ENCODE peak calls at places on chromosomes 11 and 22, in nine cellular contexts. One of them, this sample, is unnamed.

GRCh38 chr11:91608662-91609061 is 616.0 kb upstream of the FAT3 start:
- DNase-seq in NCI-H2081: peak; percentile 18
- DNase-seq in activated T-cell treated with anti-CD3 and anti-CD28 coated beads for 1 hour: no peak
- DNase-seq in nucleus accumbens: no peak
- DNase-seq in GM10248: no peak
- DNase-seq in skeletal muscle cell: peak; percentile 50
- DNase-seq in GDM1: no peak
- DNase-seq in Panc1: no peak
- DNase-seq in activated CD8-positive, alpha-beta memory T cell treated with anti-CD3 and anti-CD28 coated beads, Interleukin-2, amount 50 U/mL, for 4 hours: no peak
- DNase-seq in this sample: no peak

GRCh38 chr11:119525855-119526196 is 102.9 kb upstream of the THY1 start:
- DNase-seq in NCI-H2081: no peak
- DNase-seq in activated T-cell treated with anti-CD3 and anti-CD28 coated beads for 1 hour: no peak
- DNase-seq in nucleus accumbens: no peak
- DNase-seq in GM10248: no peak
- DNase-seq in skeletal muscle cell: no peak
- DNase-seq in GDM1: no peak
- DNase-seq in Panc1: no peak
- DNase-seq in activated CD8-positive, alpha-beta memory T cell treated with anti-CD3 and anti-CD28 coated beads, Interleukin-2, amount 50 U/mL, for 4 hours: no peak
- DNase-seq in this sample: no peak

GRCh38 chr11:46692450-46692849 is 8.0 kb downstream of the ARHGAP1 start:
- DNase-seq in NCI-H2081: no peak
- DNase-seq in activated T-cell treated with anti-CD3 and anti-CD28 coated beads for 1 hour: no peak
- DNase-seq in nucleus accumbens: no peak
- DNase-seq in GM10248: no peak
- DNase-seq in skeletal muscle cell: no peak
- DNase-seq in GDM1: no peak
- DNase-seq in Panc1: no peak
- DNase-seq in activated CD8-positive, alpha-beta memory T cell treated with anti-CD3 and anti-CD28 coated beads, Interleukin-2, amount 50 U/mL, for 4 hours: no peak
- DNase-seq in this sample: no peak

GRCh38 chr11:28049338-28050216 is 58.4 kb downstream of the KIF18A start:
- DNase-seq in NCI-H2081: no peak
- DNase-seq in activated T-cell treated with anti-CD3 and anti-CD28 coated beads for 1 hour: no peak
- DNase-seq in nucleus accumbens: no peak
- DNase-seq in GM10248: no peak
- DNase-seq in skeletal muscle cell: peak; percentile 36
- DNase-seq in GDM1: no peak
- DNase-seq in Panc1: peak; percentile 5
- DNase-seq in activated CD8-positive, alpha-beta memory T cell treated with anti-CD3 and anti-CD28 coated beads, Interleukin-2, amount 50 U/mL, for 4 hours: no peak
- DNase-seq in this sample: no peak

GRCh38 chr11:123579482-123579812 is 75.0 kb downstream of the SCN3B start:
- DNase-seq in NCI-H2081: no peak
- DNase-seq in activated T-cell treated with anti-CD3 and anti-CD28 coated beads for 1 hour: no peak
- DNase-seq in nucleus accumbens: no peak
- DNase-seq in GM10248: no peak
- DNase-seq in skeletal muscle cell: no peak
- DNase-seq in GDM1: no peak
- DNase-seq in Panc1: no peak
- DNase-seq in activated CD8-positive, alpha-beta memory T cell treated with anti-CD3 and anti-CD28 coated beads, Interleukin-2, amount 50 U/mL, for 4 hours: no peak
- DNase-seq in this sample: no peak

GRCh38 chr11:110896358-110896757 is 184.1 kb upstream of the ARHGAP20 start:
- DNase-seq in NCI-H2081: no peak
- DNase-seq in activated T-cell treated with anti-CD3 and anti-CD28 coated beads for 1 hour: no peak
- DNase-seq in nucleus accumbens: no peak
- DNase-seq in GM10248: no peak
- DNase-seq in skeletal muscle cell: peak; percentile 45
- DNase-seq in GDM1: no peak
- DNase-seq in Panc1: no peak
- DNase-seq in activated CD8-positive, alpha-beta memory T cell treated with anti-CD3 and anti-CD28 coated beads, Interleukin-2, amount 50 U/mL, for 4 hours: no peak
- DNase-seq in this sample: no peak

GRCh38 chr22:45413368-45414211 is at the start of the genes RIBC2 and SMC1B:
- DNase-seq in NCI-H2081: peak; percentile 63
- DNase-seq in activated T-cell treated with anti-CD3 and anti-CD28 coated beads for 1 hour: peak; percentile 73
- DNase-seq in nucleus accumbens: peak; percentile 78
- DNase-seq in GM10248: peak; percentile 94
- DNase-seq in skeletal muscle cell: peak; percentile 21
- DNase-seq in GDM1: no peak
- DNase-seq in Panc1: peak; percentile 52
- DNase-seq in activated CD8-positive, alpha-beta memory T cell treated with anti-CD3 and anti-CD28 coated beads, Interleukin-2, amount 50 U/mL, for 4 hours: peak; percentile 73
- DNase-seq in this sample: peak; percentile 4

GRCh38 chr11:30143098-30143705 is 87.6 kb upstream of the FSHB start:
- DNase-seq in NCI-H2081: peak; percentile 15
- DNase-seq in activated T-cell treated with anti-CD3 and anti-CD28 coated beads for 1 hour: no peak
- DNase-seq in nucleus accumbens: no peak
- DNase-seq in GM10248: peak; percentile 13
- DNase-seq in skeletal muscle cell: no peak
- DNase-seq in GDM1: no peak
- DNase-seq in Panc1: peak; percentile 25
- DNase-seq in activated CD8-positive, alpha-beta memory T cell treated with anti-CD3 and anti-CD28 coated beads, Interleukin-2, amount 50 U/mL, for 4 hours: no peak
- DNase-seq in this sample: no peak

GRCh38 chr11:77118971-77119370 is 9.1 kb upstream of the MYO7A start:
- DNase-seq in NCI-H2081: no peak
- DNase-seq in activated T-cell treated with anti-CD3 and anti-CD28 coated beads for 1 hour: no peak
- DNase-seq in nucleus accumbens: no peak
- DNase-seq in GM10248: no peak
- DNase-seq in skeletal muscle cell: no peak
- DNase-seq in GDM1: no peak
- DNase-seq in Panc1: no peak
- DNase-seq in activated CD8-positive, alpha-beta memory T cell treated with anti-CD3 and anti-CD28 coated beads, Interleukin-2, amount 50 U/mL, for 4 hours: no peak
- DNase-seq in this sample: no peak

GRCh38 chr11:119410501-119410900 is 12.5 kb downstream of the THY1 start:
- DNase-seq in NCI-H2081: no peak
- DNase-seq in activated T-cell treated with anti-CD3 and anti-CD28 coated beads for 1 hour: no peak
- DNase-seq in nucleus accumbens: no peak
- DNase-seq in GM10248: no peak
- DNase-seq in skeletal muscle cell: no peak
- DNase-seq in GDM1: no peak
- DNase-seq in Panc1: no peak
- DNase-seq in activated CD8-positive, alpha-beta memory T cell treated with anti-CD3 and anti-CD28 coated beads, Interleukin-2, amount 50 U/mL, for 4 hours: no peak
- DNase-seq in this sample: no peak

GRCh38 chr11:126341760-126342161 is 13.7 kb upstream of the ST3GAL4 start:
- DNase-seq in NCI-H2081: no peak
- DNase-seq in activated T-cell treated with anti-CD3 and anti-CD28 coated beads for 1 hour: no peak
- DNase-seq in nucleus accumbens: no peak
- DNase-seq in GM10248: no peak
- DNase-seq in skeletal muscle cell: peak; percentile 70
- DNase-seq in GDM1: no peak
- DNase-seq in Panc1: no peak
- DNase-seq in activated CD8-positive, alpha-beta memory T cell treated with anti-CD3 and anti-CD28 coated beads, Interleukin-2, amount 50 U/mL, for 4 hours: no peak
- DNase-seq in this sample: no peak